ENCODE peak calls at places on chromosomes 13 and 19, in six cellular contexts. H is stimulated activated CD8-positive, alpha-beta memory T cell treated with anti-CD3 and anti-CD28 coated beads, Interleukin-15, amount 100 ng/mL, for 1 hour; V is cortex of kidney; G is NCI-H524; B is right cardiac atrium; J is sigmoid colon. L is an unnamed sample.

GRCh38 chr13:62250501-62251175 is 835.0 kb upstream of the PCDH20 start:
- DNase-seq in H (no peak), V (no peak), G (peak), B (no peak), J (no peak), L (no peak)

GRCh38 chr19:2207008-2207407 is 29.1 kb downstream of the PLEKHJ1 start:
- DNase-seq in H (no peak), V (no peak), G (no peak), B (no peak), J (no peak), L (no peak)

GRCh38 chr19:1624458-1624857 is 19.2 kb upstream of the UQCR11 start:
- DNase-seq in H (no peak), V (no peak), G (peak), B (peak), J (peak), L (peak)

GRCh38 chr13:51801631-51802099 is 2.3 kb downstream of the DHRS12 start:
- DNase-seq in H (no peak), V (no peak), G (no peak), B (peak), J (peak), L (peak)

GRCh38 chr19:37954421-37954874 is 47.4 kb downstream of the SIPA1L3 start:
- DNase-seq in H (no peak), V (no peak), G (no peak), B (no peak), J (no peak), L (no peak)

GRCh38 chr13:28583661-28584091 is 75.3 kb upstream of the POMP start:
- DNase-seq in H (no peak), V (no peak), G (no peak), B (no peak), J (no peak), L (no peak)

GRCh38 chr13:42660367-42660965 is 86.5 kb downstream of the TNFSF11 start:
- DNase-seq in H (no peak), V (no peak), G (peak), B (no peak), J (no peak), L (no peak)

GRCh38 chr19:18416778-18417249 is 2.4 kb upstream of the SSBP4 start:
- DNase-seq in H (no peak), V (no peak), G (peak), B (peak), J (peak), L (peak)

GRCh38 chr13:113208424-113209335 is at the start of gene PCID2:
- DNase-seq in H (peak), V (peak), G (peak), B (peak), J (peak), L (peak)

GRCh38 chr13:109180905-109181425 is 551.6 kb downstream of the MYO16 start:
- DNase-seq in H (no peak), V (no peak), G (no peak), B (no peak), J (no peak), L (no peak)

GRCh38 chr13:48783181-48783630 is 129.5 kb downstream of the CYSLTR2 start:
- DNase-seq in H (no peak), V (no peak), G (peak), B (peak), J (peak), L (peak)

GRCh38 chr19:50333737-50334617 is 4.8 kb upstream of the KCNC3 start:
- DNase-seq in H (peak), V (no peak), G (peak), B (peak), J (peak), L (peak)

GRCh38 chr19:29248332-29248844 is 35.4 kb upstream of the UQCRFS1 start:
- DNase-seq in H (no peak), V (no peak), G (no peak), B (no peak), J (no peak), L (no peak)

GRCh38 chr13:77660841-77661250 is 36.6 kb upstream of the SLAIN1 start:
- DNase-seq in H (no peak), V (no peak), G (no peak), B (no peak), J (no peak), L (no peak)

GRCh38 chr13:79986890-79987289 is 354.0 kb downstream of the SPRY2 start:
- DNase-seq in H (no peak), V (no peak), G (no peak), B (no peak), J (no peak), L (no peak)

GRCh38 chr19:45448887-45449299 is 18.9 kb upstream of the FOSB start:
- DNase-seq in H (no peak), V (no peak), G (no peak), B (peak), J (no peak), L (no peak)

GRCh38 chr19:2252481-2253105 is 3.5 kb downstream of the AMH start:
- DNase-seq in H (no peak), V (no peak), G (no peak), B (peak), J (no peak), L (no peak)

GRCh38 chr13:111898956-111899713 is 167.8 kb upstream of the SOX1 start:
- DNase-seq in H (no peak), V (no peak), G (no peak), B (no peak), J (peak), L (peak)

GRCh38 chr19:28489126-28489660 is 723.8 kb downstream of the UQCRFS1 start:
- DNase-seq in H (no peak), V (no peak), G (no peak), B (no peak), J (no peak), L (no peak)

GRCh38 chr13:19818223-19818842 is 35.6 kb upstream of the PSPC1 start:
- DNase-seq in H (no peak), V (no peak), G (peak), B (peak), J (no peak), L (no peak)